ENCODE peak calls at places on chromosomes 11 and 22, in six cellular contexts. U is AG09309, T is astrocyte, J is AG04450, P is HL-60, M is MM.1S. B is an unnamed sample.

GRCh38 chr11:10350341-10350740 is 45.5 kb downstream of the ADM start:
- DNase-seq in U (no peak), T (peak; percentile 85), J (no peak), P (no peak), M (no peak), B (peak; percentile 54)

GRCh38 chr11:1920909-1921575 is 1.5 kb downstream of the TNNT3 start:
- DNase-seq in U (no peak), T (no peak), J (no peak), P (no peak), M (no peak), B (no peak)

GRCh38 chr22:28570697-28571373 is 108.8 kb downstream of the TTC28 start:
- DNase-seq in U (no peak), T (no peak), J (no peak), P (no peak), M (no peak), B (no peak)

GRCh38 chr11:111400595-111400994 is 21.5 kb upstream of the POU2AF1 start:
- DNase-seq in U (no peak), T (no peak), J (no peak), P (no peak), M (no peak), B (no peak)

GRCh38 chr11:129591527-129591926 is 215.9 kb downstream of the BARX2 start:
- DNase-seq in U (no peak), T (no peak), J (no peak), P (no peak), M (no peak), B (no peak)

GRCh38 chr11:62983536-62984199 is 1.1 kb downstream of the SLC22A6 start:
- DNase-seq in U (no peak), T (no peak), J (no peak), P (no peak), M (no peak), B (no peak)

GRCh38 chr22:48378673-48379072 is 1449.0 kb downstream of the BRD1 start:
- DNase-seq in U (no peak), T (no peak), J (no peak), P (no peak), M (no peak), B (no peak)

GRCh38 chr11:122313581-122313980 is 197.6 kb upstream of the BLID start:
- DNase-seq in U (no peak), T (no peak), J (no peak), P (no peak), M (no peak), B (no peak)

GRCh38 chr11:132472411-132473205 is 1059.7 kb downstream of the OPCML start:
- DNase-seq in U (no peak), T (peak; percentile 65), J (no peak), P (no peak), M (no peak), B (no peak)

GRCh38 chr22:19128009-19128401 is 3.1 kb upstream of the TSSK2 start:
- DNase-seq in U (no peak), T (no peak), J (no peak), P (no peak), M (no peak), B (no peak)

GRCh38 chr22:24989541-24989951 is 37.0 kb downstream of the KIAA1671 start:
- DNase-seq in U (no peak), T (peak; percentile 32), J (no peak), P (no peak), M (no peak), B (peak; percentile 80)

GRCh38 chr11:10379871-10380568 is 75.0 kb upstream of the AMPD3 start:
- DNase-seq in U (no peak), T (no peak), J (no peak), P (no peak), M (no peak), B (peak; percentile 78)

GRCh38 chr11:61453702-61454101 is 23.8 kb downstream of the SDHAF2 start:
- DNase-seq in U (no peak), T (no peak), J (no peak), P (no peak), M (no peak), B (no peak)

GRCh38 chr11:60095477-60096120 is 7.1 kb downstream of the MS4A2 start:
- DNase-seq in U (no peak), T (no peak), J (no peak), P (no peak), M (no peak), B (no peak)

GRCh38 chr11:107467754-107468153 is 10.1 kb upstream of the CWF19L2 start:
- DNase-seq in U (no peak), T (no peak), J (no peak), P (no peak), M (no peak), B (no peak)

GRCh38 chr11:19938866-19939265 is 221.4 kb downstream of the DBX1 start:
- DNase-seq in U (no peak), T (no peak), J (no peak), P (no peak), M (no peak), B (no peak)

GRCh38 chr11:104830508-104830907 is 67.8 kb downstream of the CASP12 start:
- DNase-seq in U (no peak), T (no peak), J (no peak), P (no peak), M (no peak), B (no peak)

GRCh38 chr11:74466916-74467885 is at the start of gene KCNE3:
- DNase-seq in U (no peak), T (no peak), J (no peak), P (no peak), M (no peak), B (peak; percentile 12)

GRCh38 chr11:126797801-126798200 is 202.8 kb downstream of the KIRREL3 start:
- DNase-seq in U (no peak), T (no peak), J (no peak), P (no peak), M (no peak), B (no peak)

GRCh38 chr11:34314176-34314575 is 43.6 kb downstream of the ABTB2 start:
- DNase-seq in U (no peak), T (no peak), J (no peak), P (no peak), M (no peak), B (no peak)

GRCh38 chr11:85154294-85154693 is 472.9 kb downstream of the DLG2 start:
- DNase-seq in U (no peak), T (no peak), J (no peak), P (no peak), M (peak; percentile 25), B (no peak)

GRCh38 chr11:107593941-107594340 is 3.0 kb downstream of the ELMOD1 start:
- DNase-seq in U (no peak), T (no peak), J (no peak), P (no peak), M (no peak), B (no peak)

GRCh38 chr11:63822438-63822837 is 9.2 kb downstream of the SPINDOC start:
- DNase-seq in U (no peak), T (no peak), J (no peak), P (no peak), M (no peak), B (no peak)

GRCh38 chr11:106585061-106585460 is 433.2 kb downstream of the GUCY1A2 start:
- DNase-seq in U (peak; percentile 38), T (peak; percentile 8), J (no peak), P (no peak), M (no peak), B (peak; percentile 53)

GRCh38 chr22:49971232-49972162 is 10.9 kb downstream of the PIM3 start:
- DNase-seq in U (no peak), T (no peak), J (no peak), P (peak; percentile 83), M (peak; percentile 7), B (peak; percentile 50)

GRCh38 chr22:49968831-49969661 is 8.5 kb downstream of the PIM3 start:
- DNase-seq in U (no peak), T (no peak), J (no peak), P (no peak), M (peak; percentile 2), B (no peak)

GRCh38 chr22:49969751-49970527 is 9.4 kb downstream of the PIM3 start:
- DNase-seq in U (no peak), T (no peak), J (no peak), P (no peak), M (peak; percentile 4), B (no peak)

GRCh38 chr22:49972163-49973017 is 11.8 kb downstream of the PIM3 start:
- DNase-seq in U (no peak), T (no peak), J (no peak), P (no peak), M (peak; percentile 0), B (no peak)

GRCh38 chr22:49970528-49971231 is 10.1 kb downstream of the PIM3 start:
- DNase-seq in U (peak; percentile 77), T (peak; percentile 89), J (peak; percentile 80), P (peak; percentile 99), M (peak; percentile 68), B (peak; percentile 88)
- H3K4me3 ChIP-seq in U (peak overlapping the region; percentile 56), T (peak overlapping the region; percentile 38), J (peak overlapping the region; percentile 55), P (peak overlapping the region; percentile 47), M (peak overlapping the region; percentile 51), B (peak overlapping the region; percentile 60)

DNA sequence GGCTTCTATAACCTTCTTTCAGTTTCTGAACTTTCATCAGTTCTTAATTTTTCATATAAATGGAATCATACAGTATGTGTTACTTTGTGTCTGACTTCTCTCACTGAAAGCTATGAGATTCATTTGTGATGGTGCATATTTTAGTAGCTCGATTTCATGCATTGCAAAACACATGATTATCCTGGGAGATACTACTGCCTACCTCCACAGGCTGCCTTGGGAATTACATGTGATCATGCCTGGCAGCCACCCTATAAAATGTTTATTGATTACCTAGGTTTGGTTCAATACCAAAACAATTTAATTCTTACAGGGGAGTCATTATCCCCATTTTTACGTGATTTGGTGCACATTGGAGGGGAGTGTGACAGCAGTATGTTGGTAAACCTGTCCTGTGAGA is 34.1 kb upstream of the PAK1 start:
- DNase-seq in U (no peak), T (no peak), J (no peak), P (no peak), M (no peak), B (no peak)
- TF ChIP-seq CTCF in U (peak; percentile 14), T (peak; percentile 6), J (peak; percentile 2), P (no peak), M (no peak), B (peak; percentile 1)

GRCh38 chr11:46555269-46556054 is 38.4 kb downstream of the AMBRA1 start:
- DNase-seq in U (peak; percentile 46), T (peak; percentile 23), J (no peak), P (no peak), M (no peak), B (peak; percentile 60)
- H3K4me3 ChIP-seq in U (no peak overlapping the region), T (no peak overlapping the region), J (no peak overlapping the region), P (no peak overlapping the region), M (no peak overlapping the region), B (no peak overlapping the region)

DNA sequence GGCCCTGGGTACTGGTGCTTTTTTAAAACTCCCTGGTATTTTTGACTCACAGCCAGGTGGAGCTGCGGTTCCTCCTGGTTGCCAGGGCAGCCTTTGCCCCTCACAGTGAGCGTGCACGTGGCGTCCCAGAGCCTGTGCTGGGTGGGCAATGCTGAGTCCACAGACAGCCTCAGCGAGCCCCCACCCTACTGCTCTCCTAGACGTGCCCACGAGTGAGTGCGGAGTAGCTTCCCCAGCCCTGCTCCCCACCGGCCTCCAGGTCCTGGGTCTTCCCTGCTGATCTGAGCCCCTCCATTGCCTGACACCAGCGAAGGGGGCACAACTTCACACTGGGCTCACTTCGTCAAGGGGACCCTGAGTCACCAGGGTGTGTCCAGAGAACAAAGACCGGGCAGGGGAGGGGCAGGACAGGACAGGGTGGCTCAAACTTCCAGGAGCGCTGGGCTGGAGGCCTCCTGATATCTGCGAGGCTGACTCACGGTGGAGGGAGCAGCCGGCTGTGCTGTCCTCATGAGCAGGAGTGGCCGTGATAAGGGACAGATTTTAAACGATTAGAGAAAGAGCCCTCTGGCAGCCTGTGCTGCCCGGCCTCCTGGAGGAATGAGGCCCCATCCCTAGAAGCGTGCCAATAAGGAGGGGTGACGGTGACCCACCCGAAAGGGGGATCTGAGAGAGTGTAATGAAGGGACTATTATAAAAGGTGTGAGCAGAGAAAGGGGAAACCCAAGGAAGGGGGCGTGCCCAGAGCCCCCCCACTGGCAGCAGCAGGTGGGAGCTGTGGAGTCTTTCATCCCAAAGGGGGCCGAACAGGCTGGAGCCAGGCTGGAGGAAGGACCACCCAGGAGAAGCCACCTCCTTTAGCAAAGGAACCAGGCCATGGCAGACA is 129.3 kb upstream of the FGF3 start:
- DNase-seq in U (no peak), T (peak; percentile 53), J (no peak), P (no peak), M (no peak), B (peak; percentile 32)
- TF ChIP-seq CTCF in U (no peak), T (no peak), J (no peak), P (no peak), M (peak; percentile 5), B (no peak)